ENCODE peak calls at places on chromosomes 6 and 20, in seven cellular contexts. U, X, A, O, L, T and V are unnamed samples.

GRCh38 chr6:2157441-2158127 is 87.8 kb downstream of the GMDS start:
- DNase-seq in U (peak), X (peak), A (peak), O (peak), L (no peak), T (no peak), V (no peak)

GRCh38 chr6:43763812-43764522 is 6.0 kb upstream of the VEGFA start:
- DNase-seq in U (no peak), X (no peak), A (no peak), O (no peak), L (no peak), T (no peak), V (no peak)

GRCh38 chr6:109991307-109992101 is 13.4 kb downstream of the GPR6 start:
- DNase-seq in U (no peak), X (no peak), A (no peak), O (no peak), L (no peak), T (no peak), V (no peak)

GRCh38 chr6:149031545-149032317 is 284.9 kb downstream of the UST start:
- DNase-seq in U (peak), X (peak), A (peak), O (no peak), L (peak), T (no peak), V (no peak)

GRCh38 chr6:35522660-35523658 is 10.3 kb upstream of the TULP1 start:
- DNase-seq in U (peak), X (peak), A (peak), O (peak), L (peak), T (peak), V (peak)

GRCh38 chr6:125989631-125990030 is 3.3 kb downstream of the TRMT11 start:
- DNase-seq in U (no peak), X (no peak), A (no peak), O (no peak), L (no peak), T (no peak), V (no peak)

GRCh38 chr20:17556842-17557674 is 12.8 kb upstream of the DSTN start:
- DNase-seq in U (peak), X (peak), A (no peak), O (no peak), L (no peak), T (no peak), V (no peak)

GRCh38 chr6:122052501-122052900 is 347.0 kb upstream of the HSF2 start:
- DNase-seq in U (no peak), X (no peak), A (no peak), O (no peak), L (no peak), T (no peak), V (no peak)

GRCh38 chr6:111985202-111985731 is 68.6 kb upstream of the CCN6 start:
- DNase-seq in U (peak), X (peak), A (peak), O (peak), L (peak), T (no peak), V (no peak)

GRCh38 chr6:24125980-24126379 is at the start of gene NRSN1:
- DNase-seq in U (no peak), X (no peak), A (no peak), O (no peak), L (no peak), T (peak), V (no peak)

GRCh38 chr20:10271470-10272219 is 53.0 kb downstream of the SNAP25 start:
- DNase-seq in U (peak), X (no peak), A (no peak), O (no peak), L (no peak), T (no peak), V (no peak)

GRCh38 chr20:57388953-57389694 is 2.1 kb upstream of the RBM38 start:
- DNase-seq in U (peak), X (peak), A (peak), O (no peak), L (no peak), T (peak), V (peak)

GRCh38 chr6:111087106-111087835 is at the start of gene SLC16A10:
- DNase-seq in U (peak), X (peak), A (peak), O (peak), L (peak), T (peak), V (peak)

GRCh38 chr6:71406871-71407860 is 118.6 kb downstream of the OGFRL1 start:
- DNase-seq in U (no peak), X (peak), A (no peak), O (no peak), L (no peak), T (no peak), V (no peak)

GRCh38 chr6:113632220-113632864 is 224.8 kb upstream of the MARCKS start:
- DNase-seq in U (peak), X (peak), A (peak), O (peak), L (peak), T (no peak), V (no peak)

GRCh38 chr6:93751969-93752368 is 332.6 kb upstream of the EPHA7 start:
- DNase-seq in U (peak), X (no peak), A (no peak), O (no peak), L (no peak), T (no peak), V (no peak)

GRCh38 chr6:82957171-82957894 is 108.3 kb downstream of the UBE3D start:
- DNase-seq in U (no peak), X (peak), A (no peak), O (no peak), L (no peak), T (no peak), V (no peak)